ENCODE peak calls at places on chromosomes 2 and 18, in ten cellular contexts. One of them, this sample, is unnamed.

GRCh38 chr2:216286616-216287231 is 85.6 kb downstream of the MARCHF4 start:
- DNase-seq in cardiac fibroblast: peak
- DNase-seq in GM12865: no peak
- DNase-seq in GM12864: no peak
- DNase-seq in astrocyte of the cerebellum: no peak
- DNase-seq in A549: peak
- DNase-seq in transverse colon: no peak
- DNase-seq in heart right ventricle: no peak
- DNase-seq in WTC11: no peak
- DNase-seq in upper lobe of right lung: no peak
- DNase-seq in this sample: no peak

GRCh38 chr18:24402209-24402785 is 4.7 kb upstream of the OSBPL1A start:
- DNase-seq in GM12865: no peak
- DNase-seq in cardiac fibroblast: no peak
- DNase-seq in transverse colon: no peak
- DNase-seq in astrocyte of the cerebellum: no peak
- DNase-seq in heart right ventricle: no peak
- DNase-seq in WTC11: peak
- DNase-seq in upper lobe of right lung: no peak
- DNase-seq in A549: no peak
- DNase-seq in GM12864: no peak
- DNase-seq in this sample: no peak

GRCh38 chr18:23716516-23716915 is 27.3 kb downstream of the LAMA3 start:
- DNase-seq in astrocyte of the cerebellum: peak
- DNase-seq in A549: no peak
- DNase-seq in transverse colon: no peak
- DNase-seq in GM12865: peak
- DNase-seq in upper lobe of right lung: no peak
- DNase-seq in WTC11: peak
- DNase-seq in GM12864: no peak
- DNase-seq in cardiac fibroblast: peak
- DNase-seq in heart right ventricle: no peak
- DNase-seq in this sample: no peak

GRCh38 chr18:49837889-49838288 is 24.6 kb upstream of the ACAA2 start:
- DNase-seq in GM12865: no peak
- DNase-seq in transverse colon: no peak
- DNase-seq in cardiac fibroblast: no peak
- DNase-seq in heart right ventricle: no peak
- DNase-seq in A549: no peak
- DNase-seq in GM12864: no peak
- DNase-seq in upper lobe of right lung: no peak
- DNase-seq in WTC11: no peak
- DNase-seq in astrocyte of the cerebellum: no peak
- DNase-seq in this sample: no peak

GRCh38 chr2:75560768-75561565 is at the start of gene EVA1A:
- DNase-seq in heart right ventricle: peak
- DNase-seq in WTC11: peak
- DNase-seq in astrocyte of the cerebellum: peak
- DNase-seq in A549: peak
- DNase-seq in cardiac fibroblast: peak
- DNase-seq in GM12865: peak
- DNase-seq in transverse colon: peak
- DNase-seq in upper lobe of right lung: peak
- DNase-seq in GM12864: no peak
- DNase-seq in this sample: peak

GRCh38 chr2:172753610-172754009 is 18.0 kb downstream of the RAPGEF4 start:
- DNase-seq in A549: no peak
- DNase-seq in heart right ventricle: no peak
- DNase-seq in GM12865: no peak
- DNase-seq in WTC11: no peak
- DNase-seq in transverse colon: no peak
- DNase-seq in astrocyte of the cerebellum: no peak
- DNase-seq in GM12864: no peak
- DNase-seq in cardiac fibroblast: no peak
- DNase-seq in upper lobe of right lung: no peak
- DNase-seq in this sample: no peak

GRCh38 chr2:232236200-232236599 is 142.4 kb upstream of the ALPP start:
- DNase-seq in transverse colon: no peak
- DNase-seq in A549: no peak
- DNase-seq in GM12865: peak
- DNase-seq in GM12864: peak
- DNase-seq in WTC11: no peak
- DNase-seq in heart right ventricle: no peak
- DNase-seq in astrocyte of the cerebellum: no peak
- DNase-seq in cardiac fibroblast: no peak
- DNase-seq in upper lobe of right lung: no peak
- DNase-seq in this sample: no peak

GRCh38 chr2:172095905-172096660 is 6.6 kb downstream of the DLX2 start:
- DNase-seq in transverse colon: no peak
- DNase-seq in A549: no peak
- DNase-seq in heart right ventricle: no peak
- DNase-seq in GM12864: no peak
- DNase-seq in cardiac fibroblast: no peak
- DNase-seq in GM12865: no peak
- DNase-seq in upper lobe of right lung: no peak
- DNase-seq in WTC11: no peak
- DNase-seq in astrocyte of the cerebellum: no peak
- DNase-seq in this sample: no peak

GRCh38 chr18:40413160-40413559 is 1541.9 kb upstream of the PIK3C3 start:
- DNase-seq in astrocyte of the cerebellum: no peak
- DNase-seq in cardiac fibroblast: peak
- DNase-seq in A549: peak
- DNase-seq in upper lobe of right lung: no peak
- DNase-seq in transverse colon: peak
- DNase-seq in heart right ventricle: no peak
- DNase-seq in GM12865: no peak
- DNase-seq in GM12864: no peak
- DNase-seq in WTC11: peak
- DNase-seq in this sample: no peak

GRCh38 chr2:39701137-39701536 is 35.4 kb downstream of the TMEM178A start:
- DNase-seq in A549: no peak
- DNase-seq in transverse colon: no peak
- DNase-seq in upper lobe of right lung: no peak
- DNase-seq in WTC11: no peak
- DNase-seq in heart right ventricle: no peak
- DNase-seq in cardiac fibroblast: no peak
- DNase-seq in GM12865: no peak
- DNase-seq in astrocyte of the cerebellum: no peak
- DNase-seq in GM12864: no peak
- DNase-seq in this sample: no peak

GRCh38 chr2:39693275-39693674 is 27.6 kb downstream of the TMEM178A start:
- DNase-seq in transverse colon: no peak
- DNase-seq in GM12864: no peak
- DNase-seq in upper lobe of right lung: no peak
- DNase-seq in cardiac fibroblast: no peak
- DNase-seq in astrocyte of the cerebellum: no peak
- DNase-seq in GM12865: no peak
- DNase-seq in A549: no peak
- DNase-seq in heart right ventricle: no peak
- DNase-seq in WTC11: no peak
- DNase-seq in this sample: no peak

GRCh38 chr2:39697480-39697879 is 31.8 kb downstream of the TMEM178A start:
- DNase-seq in cardiac fibroblast: peak
- DNase-seq in GM12864: no peak
- DNase-seq in astrocyte of the cerebellum: no peak
- DNase-seq in heart right ventricle: peak
- DNase-seq in WTC11: no peak
- DNase-seq in upper lobe of right lung: peak
- DNase-seq in transverse colon: no peak
- DNase-seq in GM12865: no peak
- DNase-seq in A549: no peak
- DNase-seq in this sample: no peak

GRCh38 chr2:39696072-39696471 is 30.4 kb downstream of the TMEM178A start:
- DNase-seq in GM12864: no peak
- DNase-seq in cardiac fibroblast: peak
- DNase-seq in heart right ventricle: no peak
- DNase-seq in transverse colon: no peak
- DNase-seq in GM12865: no peak
- DNase-seq in WTC11: no peak
- DNase-seq in A549: peak
- DNase-seq in upper lobe of right lung: no peak
- DNase-seq in astrocyte of the cerebellum: peak
- DNase-seq in this sample: no peak

GRCh38 chr2:39696838-39697237 is 31.1 kb downstream of the TMEM178A start:
- DNase-seq in upper lobe of right lung: no peak
- DNase-seq in WTC11: no peak
- DNase-seq in GM12865: no peak
- DNase-seq in cardiac fibroblast: peak
- DNase-seq in A549: peak
- DNase-seq in astrocyte of the cerebellum: peak
- DNase-seq in transverse colon: no peak
- DNase-seq in heart right ventricle: peak
- DNase-seq in GM12864: no peak
- DNase-seq in this sample: no peak
- TF ChIP-seq CTCF in upper lobe of right lung: peak
- TF ChIP-seq CTCF in WTC11: no peak
- TF ChIP-seq CTCF in GM12865: no peak
- TF ChIP-seq CTCF in cardiac fibroblast: peak
- TF ChIP-seq CTCF in A549: peak
- TF ChIP-seq CTCF in astrocyte of the cerebellum: no peak
- TF ChIP-seq CTCF in transverse colon: peak
- TF ChIP-seq CTCF in heart right ventricle: peak
- TF ChIP-seq CTCF in GM12864: no peak
- TF ChIP-seq CTCF in this sample: no peak

GRCh38 chr2:231113489-231113888 is 11.4 kb downstream of the HTR2B start:
- DNase-seq in GM12864: no peak
- DNase-seq in cardiac fibroblast: no peak
- DNase-seq in astrocyte of the cerebellum: no peak
- DNase-seq in transverse colon: no peak
- DNase-seq in GM12865: no peak
- DNase-seq in WTC11: no peak
- DNase-seq in A549: no peak
- DNase-seq in upper lobe of right lung: no peak
- DNase-seq in heart right ventricle: no peak
- DNase-seq in this sample: no peak

GRCh38 chr2:231115651-231116050 is 9.2 kb downstream of the HTR2B start:
- DNase-seq in GM12865: no peak
- DNase-seq in upper lobe of right lung: no peak
- DNase-seq in heart right ventricle: no peak
- DNase-seq in WTC11: no peak
- DNase-seq in astrocyte of the cerebellum: no peak
- DNase-seq in cardiac fibroblast: no peak
- DNase-seq in transverse colon: no peak
- DNase-seq in A549: no peak
- DNase-seq in GM12864: no peak
- DNase-seq in this sample: no peak

GRCh38 chr2:231111987-231112386 is 12.9 kb downstream of the HTR2B start:
- DNase-seq in A549: no peak
- DNase-seq in GM12865: no peak
- DNase-seq in GM12864: no peak
- DNase-seq in astrocyte of the cerebellum: no peak
- DNase-seq in heart right ventricle: no peak
- DNase-seq in cardiac fibroblast: peak
- DNase-seq in WTC11: no peak
- DNase-seq in upper lobe of right lung: no peak
- DNase-seq in transverse colon: no peak
- DNase-seq in this sample: no peak

GRCh38 chr2:231110551-231110950 is 14.3 kb downstream of the HTR2B start:
- DNase-seq in astrocyte of the cerebellum: peak
- DNase-seq in transverse colon: no peak
- DNase-seq in heart right ventricle: no peak
- DNase-seq in WTC11: no peak
- DNase-seq in A549: no peak
- DNase-seq in GM12864: no peak
- DNase-seq in upper lobe of right lung: no peak
- DNase-seq in cardiac fibroblast: peak
- DNase-seq in GM12865: no peak
- DNase-seq in this sample: no peak
- TF ChIP-seq CTCF in astrocyte of the cerebellum: peak
- TF ChIP-seq CTCF in transverse colon: no peak
- TF ChIP-seq CTCF in heart right ventricle: peak
- TF ChIP-seq CTCF in WTC11: no peak
- TF ChIP-seq CTCF in A549: no peak
- TF ChIP-seq CTCF in GM12864: no peak
- TF ChIP-seq CTCF in upper lobe of right lung: peak
- TF ChIP-seq CTCF in cardiac fibroblast: peak
- TF ChIP-seq CTCF in GM12865: no peak
- TF ChIP-seq CTCF in this sample: peak

DNA sequence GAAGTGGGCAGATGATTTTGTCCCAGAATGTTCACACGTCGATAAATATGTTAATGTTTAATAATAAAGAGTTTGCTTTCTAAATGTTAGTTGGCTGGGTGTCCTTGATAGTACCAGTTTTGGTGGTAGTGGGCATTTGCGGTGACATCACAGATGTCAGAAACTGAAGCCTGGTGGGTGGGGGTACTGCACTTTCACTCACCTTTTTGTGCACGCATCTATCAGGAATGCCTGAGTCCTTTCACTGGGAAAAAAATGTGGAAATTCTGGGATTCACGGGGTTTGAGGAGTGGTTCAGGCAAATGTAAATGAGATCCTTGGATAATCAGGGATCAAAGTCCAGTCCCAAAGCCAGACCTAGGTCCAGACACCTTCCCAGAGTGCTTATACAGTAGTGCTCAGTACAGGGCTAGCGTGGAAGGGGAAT is 3.2 kb downstream of the EPAS1 start:
- DNase-seq in astrocyte of the cerebellum: no peak
- DNase-seq in A549: no peak
- DNase-seq in cardiac fibroblast: no peak
- DNase-seq in heart right ventricle: no peak
- DNase-seq in upper lobe of right lung: no peak
- DNase-seq in GM12864: no peak
- DNase-seq in WTC11: no peak
- DNase-seq in GM12865: no peak
- DNase-seq in transverse colon: no peak
- DNase-seq in this sample: no peak
- TF ChIP-seq CTCF in astrocyte of the cerebellum: no peak
- TF ChIP-seq CTCF in A549: no peak
- TF ChIP-seq CTCF in cardiac fibroblast: peak
- TF ChIP-seq CTCF in heart right ventricle: no peak
- TF ChIP-seq CTCF in upper lobe of right lung: no peak
- TF ChIP-seq CTCF in GM12864: no peak
- TF ChIP-seq CTCF in WTC11: no peak
- TF ChIP-seq CTCF in GM12865: no peak
- TF ChIP-seq CTCF in transverse colon: no peak
- TF ChIP-seq CTCF in this sample: no peak

DNA sequence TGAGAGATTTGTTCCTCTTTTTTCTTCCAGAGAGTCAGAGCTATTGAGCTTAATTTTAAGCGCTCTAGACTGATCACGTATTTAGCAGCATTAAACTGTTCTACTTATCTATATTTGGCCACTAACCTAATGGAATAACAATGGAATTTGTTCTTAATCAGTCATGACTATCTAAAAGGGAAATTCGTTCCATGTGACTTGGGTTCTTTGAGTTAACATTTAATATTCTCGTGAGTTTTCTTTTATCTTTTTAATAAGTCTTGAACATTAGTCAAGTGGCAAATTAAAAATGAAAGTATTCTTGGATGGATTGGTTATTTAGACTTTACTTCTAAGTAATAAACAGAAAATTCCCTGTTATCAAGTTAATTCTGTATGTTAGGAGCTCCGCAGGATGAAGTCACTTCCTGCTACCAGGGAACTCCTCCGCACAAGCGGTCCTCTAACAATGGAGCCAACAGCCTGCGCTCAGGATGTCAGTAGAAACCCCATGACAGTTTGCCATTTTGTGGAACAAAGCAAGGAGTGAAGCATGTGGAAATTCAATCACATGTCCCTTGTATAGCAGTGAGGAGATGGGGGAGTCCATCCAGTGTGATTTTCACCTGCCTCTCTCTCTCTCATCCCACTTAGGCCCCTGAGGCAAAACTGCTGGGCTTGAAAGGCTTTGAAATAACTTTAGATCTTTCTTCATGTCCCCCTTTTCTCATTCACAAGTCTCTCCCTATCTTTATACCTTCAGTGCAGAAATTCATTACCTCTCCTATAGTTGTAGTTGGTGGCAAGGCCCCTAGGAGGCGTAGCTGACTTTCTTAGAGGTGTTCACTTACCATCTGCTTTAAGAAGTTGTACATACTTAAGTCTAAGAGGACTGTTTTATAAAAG is 138.1 kb downstream of the WDR7 start:
- DNase-seq in transverse colon: peak
- DNase-seq in astrocyte of the cerebellum: no peak
- DNase-seq in heart right ventricle: peak
- DNase-seq in A549: peak
- DNase-seq in upper lobe of right lung: no peak
- DNase-seq in cardiac fibroblast: peak
- DNase-seq in GM12864: no peak
- DNase-seq in WTC11: peak
- DNase-seq in GM12865: peak
- DNase-seq in this sample: no peak
- TF ChIP-seq CTCF in transverse colon: peak
- TF ChIP-seq CTCF in astrocyte of the cerebellum: peak
- TF ChIP-seq CTCF in heart right ventricle: peak
- TF ChIP-seq CTCF in A549: peak
- TF ChIP-seq CTCF in upper lobe of right lung: peak
- TF ChIP-seq CTCF in cardiac fibroblast: peak
- TF ChIP-seq CTCF in GM12864: peak
- TF ChIP-seq CTCF in WTC11: peak
- TF ChIP-seq CTCF in GM12865: peak
- TF ChIP-seq CTCF in this sample: no peak